ENCODE peak calls at places on chromosomes 4 and X, in ten cellular contexts. One of them, this sample, is unnamed.

GRCh38 chrX:35098419-35098818 is 155.8 kb downstream of the FAM47B start:
- DNase-seq in ovary: no peak
- DNase-seq in epithelial cell of prostate: no peak
- DNase-seq in lung: no peak
- DNase-seq in suprapubic skin: no peak
- DNase-seq in HL-60: no peak
- DNase-seq in endodermal cell: no peak
- DNase-seq in fibroblast of lung: no peak
- DNase-seq in IMR-90: no peak
- DNase-seq in substantia nigra: no peak
- DNase-seq in this sample: no peak

GRCh38 chr4:119025440-119025839 is 110.2 kb upstream of the MYOZ2 start:
- DNase-seq in ovary: peak; percentile 43
- DNase-seq in epithelial cell of prostate: peak; percentile 68
- DNase-seq in lung: peak; percentile 59
- DNase-seq in suprapubic skin: no peak
- DNase-seq in HL-60: peak; percentile 27
- DNase-seq in endodermal cell: no peak
- DNase-seq in fibroblast of lung: peak; percentile 62
- DNase-seq in IMR-90: peak; percentile 70
- DNase-seq in substantia nigra: no peak
- DNase-seq in this sample: no peak

GRCh38 chr4:101366331-101366730 is 19.0 kb upstream of the PPP3CA start:
- DNase-seq in ovary: no peak
- DNase-seq in epithelial cell of prostate: no peak
- DNase-seq in lung: no peak
- DNase-seq in suprapubic skin: no peak
- DNase-seq in HL-60: no peak
- DNase-seq in endodermal cell: no peak
- DNase-seq in fibroblast of lung: peak; percentile 23
- DNase-seq in IMR-90: peak; percentile 54
- DNase-seq in substantia nigra: no peak
- DNase-seq in this sample: no peak

GRCh38 chr4:118772149-118773081 is 63.5 kb downstream of the SEC24D start:
- DNase-seq in ovary: no peak
- DNase-seq in epithelial cell of prostate: no peak
- DNase-seq in lung: no peak
- DNase-seq in suprapubic skin: no peak
- DNase-seq in HL-60: no peak
- DNase-seq in endodermal cell: no peak
- DNase-seq in fibroblast of lung: peak; percentile 83
- DNase-seq in IMR-90: peak; percentile 70
- DNase-seq in substantia nigra: no peak
- DNase-seq in this sample: no peak

GRCh38 chrX:134990475-134991473 is at the start of gene SMIM10:
- DNase-seq in ovary: peak; percentile 90
- DNase-seq in epithelial cell of prostate: no peak
- DNase-seq in lung: peak; percentile 68
- DNase-seq in suprapubic skin: peak; percentile 80
- DNase-seq in HL-60: peak; percentile 62
- DNase-seq in endodermal cell: peak; percentile 77
- DNase-seq in fibroblast of lung: peak; percentile 83
- DNase-seq in IMR-90: peak; percentile 79
- DNase-seq in substantia nigra: peak; percentile 1
- DNase-seq in this sample: no peak

GRCh38 chr4:166460769-166461550 is 587.9 kb downstream of the TLL1 start:
- DNase-seq in ovary: no peak
- DNase-seq in epithelial cell of prostate: no peak
- DNase-seq in lung: no peak
- DNase-seq in suprapubic skin: no peak
- DNase-seq in HL-60: no peak
- DNase-seq in endodermal cell: no peak
- DNase-seq in fibroblast of lung: peak; percentile 10
- DNase-seq in IMR-90: no peak
- DNase-seq in substantia nigra: no peak
- DNase-seq in this sample: no peak

GRCh38 chrX:50813843-50814661 is at the start of gene SHROOM4:
- DNase-seq in ovary: peak; percentile 40
- DNase-seq in epithelial cell of prostate: no peak
- DNase-seq in lung: peak; percentile 48
- DNase-seq in suprapubic skin: no peak
- DNase-seq in HL-60: no peak
- DNase-seq in endodermal cell: peak; percentile 82
- DNase-seq in fibroblast of lung: peak; percentile 47
- DNase-seq in IMR-90: peak; percentile 58
- DNase-seq in substantia nigra: peak; percentile 54
- DNase-seq in this sample: no peak

GRCh38 chr4:93617596-93617995 is 211.0 kb upstream of the ATOH1 start:
- DNase-seq in ovary: no peak
- DNase-seq in epithelial cell of prostate: no peak
- DNase-seq in lung: no peak
- DNase-seq in suprapubic skin: no peak
- DNase-seq in HL-60: no peak
- DNase-seq in endodermal cell: no peak
- DNase-seq in fibroblast of lung: no peak
- DNase-seq in IMR-90: no peak
- DNase-seq in substantia nigra: no peak
- DNase-seq in this sample: no peak

GRCh38 chr4:174316546-174316945 is 32.8 kb downstream of the CEP44 start:
- DNase-seq in ovary: no peak
- DNase-seq in epithelial cell of prostate: no peak
- DNase-seq in lung: no peak
- DNase-seq in suprapubic skin: no peak
- DNase-seq in HL-60: no peak
- DNase-seq in endodermal cell: no peak
- DNase-seq in fibroblast of lung: no peak
- DNase-seq in IMR-90: peak; percentile 4
- DNase-seq in substantia nigra: no peak
- DNase-seq in this sample: no peak

DNA sequence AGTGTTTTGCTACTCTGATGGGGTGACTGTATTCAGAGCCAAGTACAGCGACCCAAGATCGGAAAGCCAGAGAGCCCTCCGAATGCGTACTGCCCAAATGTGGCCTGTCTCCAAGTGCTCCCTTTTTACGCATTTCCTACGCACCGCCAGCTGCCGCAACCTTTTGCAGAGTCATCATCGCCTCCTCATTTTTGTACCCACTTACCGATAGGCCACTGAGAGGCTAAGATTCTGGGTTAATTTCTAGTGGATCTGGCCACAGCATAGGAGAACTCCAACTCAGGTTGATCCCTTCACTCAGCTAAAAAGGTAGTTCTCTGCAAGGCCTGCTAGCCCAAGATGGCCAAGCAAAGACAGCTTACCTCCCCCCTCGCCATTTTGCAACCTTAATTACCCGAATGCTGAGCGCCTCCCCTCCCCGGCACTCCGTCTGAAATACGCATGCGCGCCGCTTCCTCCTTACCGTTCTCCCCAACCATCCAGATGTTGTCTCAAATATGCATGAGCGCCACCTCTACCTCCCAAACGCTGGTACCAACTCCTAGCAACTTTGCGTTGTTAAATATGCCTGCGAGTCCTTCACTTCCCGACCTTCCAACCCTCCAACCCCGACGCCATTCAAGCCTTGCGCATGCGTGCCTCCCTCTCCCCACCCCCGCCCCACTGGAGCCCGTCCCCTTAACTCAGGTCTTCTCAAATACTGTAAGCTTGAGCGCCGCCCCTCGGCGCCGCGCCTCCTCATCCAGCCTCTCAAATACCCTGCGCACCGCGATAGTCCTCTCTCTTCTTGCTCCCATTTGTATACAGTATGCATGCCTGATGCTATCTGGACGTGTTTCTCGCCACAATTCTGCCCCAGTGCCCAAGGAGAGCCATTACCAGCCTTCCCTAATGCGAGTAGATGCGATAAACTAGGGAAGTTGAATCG is 11.8 kb upstream of the ZCCHC13 start:
- DNase-seq in ovary: peak; percentile 84
- DNase-seq in epithelial cell of prostate: peak; percentile 49
- DNase-seq in lung: peak; percentile 84
- DNase-seq in suprapubic skin: peak; percentile 87
- DNase-seq in HL-60: peak; percentile 82
- DNase-seq in endodermal cell: peak; percentile 94
- DNase-seq in fibroblast of lung: peak; percentile 90
- DNase-seq in IMR-90: peak; percentile 87
- DNase-seq in substantia nigra: peak; percentile 82
- DNase-seq in this sample: peak; percentile 62
- H3K27ac ChIP-seq in ovary: peak overlapping the region; percentile 76
- H3K27ac ChIP-seq in epithelial cell of prostate: peak overlapping the region; percentile 88
- H3K27ac ChIP-seq in lung: peak overlapping the region; percentile 94
- H3K27ac ChIP-seq in suprapubic skin: peak overlapping the region; percentile 91
- H3K27ac ChIP-seq in HL-60: peak overlapping the region; percentile 81
- H3K27ac ChIP-seq in endodermal cell: peak overlapping the region; percentile 93
- H3K27ac ChIP-seq in fibroblast of lung: peak overlapping the region; percentile 99
- H3K27ac ChIP-seq in IMR-90: peak overlapping the region; percentile 98
- H3K27ac ChIP-seq in substantia nigra: peak overlapping the region; percentile 91
- H3K27ac ChIP-seq in this sample: peak overlapping the region; percentile 83

DNA sequence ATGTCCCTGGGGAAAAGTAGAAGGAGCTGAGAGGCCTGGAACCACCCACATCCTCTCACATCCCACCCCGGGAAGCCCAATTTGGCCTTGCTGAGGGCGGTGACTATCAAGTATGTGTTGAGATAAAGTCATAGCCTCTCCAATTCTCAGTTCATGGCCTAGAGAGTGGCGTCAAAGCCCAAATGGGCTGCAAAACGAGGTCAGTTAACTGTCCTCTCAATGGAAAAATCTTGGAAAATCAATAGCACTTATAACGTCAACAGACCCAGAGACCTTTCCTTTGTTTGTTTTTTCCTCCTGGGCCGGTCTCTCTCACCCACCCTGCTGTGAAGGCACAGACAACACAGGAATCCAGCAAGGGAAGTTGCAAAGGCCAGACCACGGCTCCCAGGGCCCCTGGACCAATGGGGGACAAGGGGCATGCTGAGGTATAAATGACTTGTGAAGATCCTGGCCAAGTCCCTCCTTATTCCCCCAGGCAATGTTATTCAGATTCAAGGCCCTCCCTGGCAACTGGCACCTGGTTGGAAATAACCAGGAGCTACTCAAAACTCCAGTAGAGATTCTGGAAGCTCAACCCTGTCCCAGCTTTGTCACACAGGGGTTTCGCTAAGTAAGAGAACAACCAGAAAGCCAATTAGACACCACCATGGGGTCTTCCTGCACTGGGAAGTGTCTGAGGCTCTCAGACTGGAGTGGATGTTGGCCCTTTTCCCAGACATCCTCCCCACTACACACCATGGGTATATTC is 38.6 kb downstream of the TSC22D3 start:
- DNase-seq in ovary: no peak
- DNase-seq in epithelial cell of prostate: no peak
- DNase-seq in lung: no peak
- DNase-seq in suprapubic skin: no peak
- DNase-seq in HL-60: no peak
- DNase-seq in endodermal cell: peak; percentile 99
- DNase-seq in fibroblast of lung: no peak
- DNase-seq in IMR-90: no peak
- DNase-seq in substantia nigra: no peak
- DNase-seq in this sample: no peak
- H3K27ac ChIP-seq in ovary: no peak overlapping the region
- H3K27ac ChIP-seq in epithelial cell of prostate: no peak overlapping the region
- H3K27ac ChIP-seq in lung: peak overlapping the region; percentile 77
- H3K27ac ChIP-seq in suprapubic skin: no peak overlapping the region
- H3K27ac ChIP-seq in HL-60: no peak overlapping the region
- H3K27ac ChIP-seq in endodermal cell: no peak overlapping the region
- H3K27ac ChIP-seq in fibroblast of lung: no peak overlapping the region
- H3K27ac ChIP-seq in IMR-90: no peak overlapping the region
- H3K27ac ChIP-seq in substantia nigra: peak overlapping the region; percentile 49
- H3K27ac ChIP-seq in this sample: no peak overlapping the region

DNA sequence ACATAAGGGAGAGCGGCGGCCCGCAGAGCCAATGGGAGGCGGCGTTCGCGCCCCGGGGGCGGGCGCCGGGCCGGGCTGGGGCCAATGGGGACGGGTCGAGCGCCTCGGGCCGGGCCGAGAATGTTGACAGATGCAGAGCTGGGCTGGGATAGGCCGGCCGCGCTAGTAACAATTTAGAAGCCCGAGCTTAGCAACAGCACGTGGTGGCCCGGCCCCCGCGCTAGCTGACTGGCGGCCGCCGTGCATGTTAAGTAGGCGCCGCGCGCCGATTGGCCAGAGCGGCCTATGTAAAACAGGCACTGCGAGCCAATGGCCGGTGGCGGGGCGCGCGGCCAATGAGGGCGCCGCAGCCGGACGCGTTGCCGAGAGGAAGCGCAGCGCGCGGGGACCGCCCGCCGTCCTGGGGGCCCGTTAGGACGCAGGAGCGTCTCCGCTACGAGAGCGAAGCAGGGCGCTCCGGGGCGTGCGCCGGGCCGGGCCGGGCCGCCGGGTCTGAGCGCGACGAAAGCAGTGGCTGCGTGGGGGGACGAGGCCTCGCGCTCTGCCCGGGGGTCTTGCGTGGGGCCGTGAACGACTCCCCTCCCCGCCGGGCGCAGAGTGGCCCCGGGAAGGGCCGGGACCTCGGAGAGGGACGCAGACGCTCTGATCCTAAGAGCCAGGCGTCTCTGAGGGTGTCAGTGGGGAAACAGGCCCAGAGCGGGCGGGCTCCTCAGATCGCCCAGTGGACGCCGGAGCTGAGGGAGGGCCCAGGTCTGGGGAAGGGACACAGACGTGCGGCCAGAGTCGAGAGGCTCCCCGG is 435 bp upstream of the MXD4 start:
- DNase-seq in ovary: peak; percentile 98
- DNase-seq in epithelial cell of prostate: peak; percentile 99
- DNase-seq in lung: peak; percentile 99
- DNase-seq in suprapubic skin: peak; percentile 100
- DNase-seq in HL-60: peak; percentile 99
- DNase-seq in endodermal cell: peak; percentile 100
- DNase-seq in fibroblast of lung: peak; percentile 100
- DNase-seq in IMR-90: peak; percentile 99
- DNase-seq in substantia nigra: peak; percentile 98
- DNase-seq in this sample: peak; percentile 98
- H3K27ac ChIP-seq in ovary: peak overlapping the region; percentile 61
- H3K27ac ChIP-seq in epithelial cell of prostate: peak overlapping the region; percentile 49
- H3K27ac ChIP-seq in lung: peak overlapping the region; percentile 99
- H3K27ac ChIP-seq in suprapubic skin: peak overlapping the region; percentile 89
- H3K27ac ChIP-seq in HL-60: peak overlapping the region; percentile 75
- H3K27ac ChIP-seq in endodermal cell: peak overlapping the region; percentile 77
- H3K27ac ChIP-seq in fibroblast of lung: peak overlapping the region; percentile 88
- H3K27ac ChIP-seq in IMR-90: peak overlapping the region; percentile 75
- H3K27ac ChIP-seq in substantia nigra: peak overlapping the region; percentile 90
- H3K27ac ChIP-seq in this sample: peak overlapping the region; percentile 94

GRCh38 chr4:56743550-56743949 is 62.5 kb upstream of the HOPX start:
- DNase-seq in ovary: no peak
- DNase-seq in epithelial cell of prostate: no peak
- DNase-seq in lung: no peak
- DNase-seq in suprapubic skin: no peak
- DNase-seq in HL-60: no peak
- DNase-seq in endodermal cell: no peak
- DNase-seq in fibroblast of lung: no peak
- DNase-seq in IMR-90: no peak
- DNase-seq in substantia nigra: no peak
- DNase-seq in this sample: no peak
- H3K27ac ChIP-seq in ovary: no peak overlapping the region
- H3K27ac ChIP-seq in epithelial cell of prostate: peak overlapping the region; percentile 72
- H3K27ac ChIP-seq in lung: no peak overlapping the region
- H3K27ac ChIP-seq in suprapubic skin: no peak overlapping the region
- H3K27ac ChIP-seq in HL-60: no peak overlapping the region
- H3K27ac ChIP-seq in endodermal cell: no peak overlapping the region
- H3K27ac ChIP-seq in fibroblast of lung: no peak overlapping the region
- H3K27ac ChIP-seq in IMR-90: no peak overlapping the region
- H3K27ac ChIP-seq in substantia nigra: no peak overlapping the region
- H3K27ac ChIP-seq in this sample: no peak overlapping the region

This sample was measured in effector memory CD4-positive, alpha-beta T cell.